ENCODE peak calls at places on chromosomes 7 and 10, in six cellular contexts. One of them, this sample, is unnamed. For H3K4me1, the result is how much of the 10 kb centered on the place peaks cover.

GRCh38 chr10:117942261-117942660 is 104.5 kb downstream of the RAB11FIP2 start:
- DNase-seq in thoracic aorta: no peak
- DNase-seq in colonic mucosa: no peak
- DNase-seq in esophagus squamous epithelium: no peak
- DNase-seq in fibroblast of lung: no peak
- DNase-seq in ovary: no peak
- DNase-seq in this sample: no peak

GRCh38 chr10:132062181-132062515 is 3.6 kb upstream of the JAKMIP3 start:
- DNase-seq in thoracic aorta: no peak
- DNase-seq in colonic mucosa: no peak
- DNase-seq in esophagus squamous epithelium: no peak
- DNase-seq in fibroblast of lung: no peak
- DNase-seq in ovary: no peak
- DNase-seq in this sample: no peak

GRCh38 chr7:127107601-127108007 is 145.1 kb downstream of the GRM8 start:
- DNase-seq in thoracic aorta: no peak
- DNase-seq in colonic mucosa: peak
- DNase-seq in esophagus squamous epithelium: no peak
- DNase-seq in fibroblast of lung: peak
- DNase-seq in ovary: peak
- DNase-seq in this sample: no peak

GRCh38 chr7:44150966-44151678 is 10.0 kb upstream of the MYL7 start:
- DNase-seq in thoracic aorta: no peak
- DNase-seq in colonic mucosa: no peak
- DNase-seq in esophagus squamous epithelium: no peak
- DNase-seq in fibroblast of lung: no peak
- DNase-seq in ovary: no peak
- DNase-seq in this sample: peak

GRCh38 chr10:132626019-132626760 is 88.6 kb downstream of the INPP5A start:
- DNase-seq in thoracic aorta: no peak
- DNase-seq in colonic mucosa: no peak
- DNase-seq in esophagus squamous epithelium: no peak
- DNase-seq in fibroblast of lung: no peak
- DNase-seq in ovary: peak
- DNase-seq in this sample: peak

GRCh38 chr7:55545496-55545895 is 26.8 kb downstream of the VOPP1 start:
- DNase-seq in thoracic aorta: no peak
- DNase-seq in colonic mucosa: no peak
- DNase-seq in esophagus squamous epithelium: no peak
- DNase-seq in fibroblast of lung: peak
- DNase-seq in ovary: no peak
- DNase-seq in this sample: no peak

GRCh38 chr10:15181576-15182156 is 13.2 kb upstream of the NMT2 start:
- DNase-seq in thoracic aorta: no peak
- DNase-seq in colonic mucosa: no peak
- DNase-seq in esophagus squamous epithelium: no peak
- DNase-seq in fibroblast of lung: no peak
- DNase-seq in ovary: no peak
- DNase-seq in this sample: no peak

GRCh38 chr7:114087674-114088539 is 169.1 kb upstream of the PPP1R3A start:
- DNase-seq in thoracic aorta: no peak
- DNase-seq in colonic mucosa: peak
- DNase-seq in esophagus squamous epithelium: no peak
- DNase-seq in fibroblast of lung: no peak
- DNase-seq in ovary: peak
- DNase-seq in this sample: no peak

GRCh38 chr7:43785425-43785824 is 26.9 kb downstream of the BLVRA start:
- DNase-seq in thoracic aorta: no peak
- DNase-seq in colonic mucosa: no peak
- DNase-seq in esophagus squamous epithelium: no peak
- DNase-seq in fibroblast of lung: peak
- DNase-seq in ovary: peak
- DNase-seq in this sample: peak

GRCh38 chr7:95687759-95688343 is 84.5 kb upstream of the DYNC1I1 start:
- DNase-seq in thoracic aorta: no peak
- DNase-seq in colonic mucosa: no peak
- DNase-seq in esophagus squamous epithelium: no peak
- DNase-seq in fibroblast of lung: peak
- DNase-seq in ovary: no peak
- DNase-seq in this sample: no peak

GRCh38 chr10:33858326-33858725 is 523.9 kb upstream of the NRP1 start:
- DNase-seq in thoracic aorta: no peak
- DNase-seq in colonic mucosa: no peak
- DNase-seq in esophagus squamous epithelium: no peak
- DNase-seq in fibroblast of lung: no peak
- DNase-seq in ovary: no peak
- DNase-seq in this sample: no peak

GRCh38 chr10:100186813-100187212 is 984 bp upstream of the ERLIN1 start:
- DNase-seq in thoracic aorta: no peak
- DNase-seq in colonic mucosa: peak
- DNase-seq in esophagus squamous epithelium: no peak
- DNase-seq in fibroblast of lung: no peak
- DNase-seq in ovary: peak
- DNase-seq in this sample: no peak

GRCh38 chr7:28748934-28749584 is 209.1 kb downstream of the TRIL start:
- DNase-seq in thoracic aorta: peak
- DNase-seq in colonic mucosa: peak
- DNase-seq in esophagus squamous epithelium: no peak
- DNase-seq in fibroblast of lung: no peak
- DNase-seq in ovary: no peak
- DNase-seq in this sample: no peak

GRCh38 chr10:95518455-95519131 is 42.6 kb downstream of the SORBS1 start:
- DNase-seq in thoracic aorta: no peak
- DNase-seq in colonic mucosa: no peak
- DNase-seq in esophagus squamous epithelium: no peak
- DNase-seq in fibroblast of lung: no peak
- DNase-seq in ovary: no peak
- DNase-seq in this sample: no peak
- H3K4me1 ChIP-seq in thoracic aorta: half or more
- H3K4me1 ChIP-seq in colonic mucosa: under half
- H3K4me1 ChIP-seq in esophagus squamous epithelium: half or more
- H3K4me1 ChIP-seq in fibroblast of lung: under half
- H3K4me1 ChIP-seq in ovary: under half
- H3K4me1 ChIP-seq in this sample: half or more

DNA sequence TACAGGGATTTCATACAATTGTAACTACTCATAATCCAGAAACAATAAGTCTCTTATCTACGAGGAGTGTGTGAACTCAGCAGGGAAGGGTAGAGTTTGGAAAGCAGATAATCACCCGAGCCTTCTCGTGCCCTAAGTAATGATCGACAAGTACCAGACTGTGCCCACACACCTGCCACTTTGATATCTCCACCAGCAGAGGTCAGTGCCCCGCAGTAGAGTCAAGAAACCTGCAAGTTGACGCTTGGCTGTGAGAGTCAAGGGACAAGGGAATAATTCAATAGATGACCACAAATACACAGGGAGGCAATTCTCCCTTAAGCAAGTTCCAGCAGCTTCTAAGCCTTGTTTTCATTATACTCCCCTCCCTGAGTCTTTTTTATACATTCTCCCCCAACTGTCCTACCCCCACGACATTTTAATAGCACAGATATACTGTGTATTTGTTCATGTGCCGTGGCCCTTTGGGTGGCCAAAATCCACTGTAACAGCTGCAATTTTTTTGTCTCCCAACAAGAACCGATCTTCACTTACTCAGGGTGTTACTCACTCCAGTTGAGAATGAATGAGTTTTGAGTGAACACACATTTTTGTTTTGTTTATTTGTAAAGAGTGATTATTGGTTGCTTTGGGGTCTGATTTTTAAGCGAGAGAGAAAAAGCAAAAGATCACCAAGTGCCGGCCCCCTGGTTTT is 106.9 kb upstream of the RHEB start:
- DNase-seq in thoracic aorta: no peak
- DNase-seq in colonic mucosa: peak
- DNase-seq in esophagus squamous epithelium: no peak
- DNase-seq in fibroblast of lung: peak
- DNase-seq in ovary: no peak
- DNase-seq in this sample: no peak
- TF ChIP-seq CTCF in thoracic aorta: peak
- TF ChIP-seq CTCF in colonic mucosa: peak
- TF ChIP-seq CTCF in esophagus squamous epithelium: peak
- TF ChIP-seq CTCF in fibroblast of lung: peak
- TF ChIP-seq CTCF in ovary: no peak
- TF ChIP-seq CTCF in this sample: peak

DNA sequence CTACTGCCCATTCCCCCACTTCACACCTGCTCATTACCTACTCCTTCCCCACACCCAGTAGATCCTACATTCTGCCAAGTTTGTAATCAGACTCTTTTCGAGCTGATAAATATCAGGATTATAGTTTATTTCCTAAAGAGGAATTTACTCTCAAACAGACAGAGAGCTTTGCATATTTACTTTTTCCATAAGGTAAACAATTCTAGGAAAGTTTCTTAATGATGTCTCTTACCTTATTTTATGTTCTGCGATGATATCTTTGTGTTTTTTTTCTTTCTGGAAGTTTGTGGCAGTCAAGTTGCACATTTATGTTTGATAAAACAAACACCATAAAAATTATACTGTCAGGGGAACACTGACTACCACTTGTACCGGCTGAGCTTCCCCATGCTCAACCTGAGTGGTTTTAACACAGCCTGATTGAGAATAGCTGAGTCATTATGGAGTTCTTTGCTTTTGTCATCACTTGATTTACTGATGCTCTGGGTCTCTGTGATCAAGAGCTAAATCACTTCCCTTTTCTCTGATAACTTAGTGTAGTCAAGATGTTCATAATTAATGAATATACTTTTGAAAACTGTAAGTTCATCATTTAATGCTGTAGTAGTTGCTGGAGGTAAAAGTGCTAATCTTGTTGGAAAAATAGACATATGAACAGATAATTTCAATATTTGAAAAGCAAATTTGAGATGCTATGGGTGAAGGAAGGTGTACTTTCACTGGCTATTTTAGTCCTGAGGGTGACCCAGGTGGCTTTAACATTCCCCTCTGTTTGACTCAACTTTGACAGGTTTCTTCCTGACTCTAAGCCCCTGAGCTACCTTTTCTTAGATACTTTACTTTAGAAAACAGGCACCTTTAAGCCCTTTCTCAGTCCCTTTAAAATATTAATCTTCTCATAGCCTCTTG is 1034.5 kb upstream of the LRRTM3 start:
- DNase-seq in thoracic aorta: no peak
- DNase-seq in colonic mucosa: no peak
- DNase-seq in esophagus squamous epithelium: no peak
- DNase-seq in fibroblast of lung: no peak
- DNase-seq in ovary: no peak
- DNase-seq in this sample: no peak
- H3K4me3 ChIP-seq in thoracic aorta: no peak
- H3K4me3 ChIP-seq in colonic mucosa: no peak
- H3K4me3 ChIP-seq in esophagus squamous epithelium: no peak
- H3K4me3 ChIP-seq in fibroblast of lung: no peak
- H3K4me3 ChIP-seq in ovary: no peak
- H3K4me3 ChIP-seq in this sample: no peak

DNA sequence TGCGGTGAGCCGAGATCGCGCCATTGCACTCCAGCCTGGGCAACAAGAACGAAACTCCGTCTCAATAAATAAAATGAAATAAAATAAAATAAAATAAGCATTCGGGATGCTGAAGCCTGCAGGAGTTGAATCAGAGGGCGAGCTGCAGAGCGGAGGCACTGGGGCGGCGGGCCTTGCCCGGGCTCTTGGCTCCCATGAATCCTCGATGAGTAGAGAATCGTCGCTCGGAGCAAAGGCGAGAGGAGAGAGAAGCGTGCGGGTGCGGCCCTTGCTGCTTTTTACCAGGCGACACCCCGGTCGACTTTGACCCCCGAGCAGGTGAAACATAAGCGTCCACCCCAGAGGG is 168.3 kb downstream of the UBE2H start:
- DNase-seq in thoracic aorta: no peak
- DNase-seq in colonic mucosa: no peak
- DNase-seq in esophagus squamous epithelium: no peak
- DNase-seq in fibroblast of lung: no peak
- DNase-seq in ovary: no peak
- DNase-seq in this sample: no peak
- H3K4me1 ChIP-seq in thoracic aorta: half or more
- H3K4me1 ChIP-seq in colonic mucosa: under half
- H3K4me1 ChIP-seq in esophagus squamous epithelium: half or more
- H3K4me1 ChIP-seq in fibroblast of lung: under half
- H3K4me1 ChIP-seq in ovary: under half
- H3K4me1 ChIP-seq in this sample: under half